ENCODE peak calls at places on chromosomes 5 and 9, in four cellular contexts. S is H1, L is HepG2, E is K562. F is an unnamed sample.

GRCh38 chr5:1075931-1076330 is 35.9 kb downstream of the SLC12A7 start:
- DNase-seq in L (no peak), S (no peak), E (no peak), F (no peak)

GRCh38 chr5:32126691-32127090 is 47.4 kb downstream of the GOLPH3 start:
- DNase-seq in S (no peak), L (no peak), E (no peak), F (no peak)

GRCh38 chr5:138832218-138832617 is 42.9 kb downstream of the LRRTM2 start:
- DNase-seq in S (no peak), E (no peak), L (no peak), F (no peak)

GRCh38 chr5:63233906-63234305 is 655.3 kb downstream of the LRRC70 start:
- DNase-seq in S (no peak), E (no peak), L (no peak), F (no peak)

GRCh38 chr9:108663381-108663876 is 192.4 kb downstream of the ACTL7B start:
- DNase-seq in L (no peak), E (no peak), S (no peak), F (no peak)

GRCh38 chr9:128707446-128707845 is 5.1 kb downstream of the PKN3 start:
- DNase-seq in E (no peak), S (no peak), L (no peak), F (no peak)

GRCh38 chr5:154384480-154385235 is 61.1 kb upstream of the SAP30L start:
- DNase-seq in E (no peak), L (no peak), S (no peak), F (peak; percentile 99)

GRCh38 chr9:87137718-87138117 is 190.4 kb upstream of the GAS1 start:
- DNase-seq in E (no peak), L (no peak), S (no peak), F (no peak)

GRCh38 chr9:2962471-2963172 is 118.7 kb upstream of the PUM3 start:
- DNase-seq in E (no peak), S (no peak), L (no peak), F (no peak)

GRCh38 chr5:122963305-122963704 is 73.2 kb downstream of the PPIC start:
- DNase-seq in E (no peak), S (no peak), L (no peak), F (no peak)

GRCh38 chr9:73118898-73119554 is 32.6 kb upstream of the ANXA1 start:
- DNase-seq in S (no peak), L (no peak), E (no peak), F (no peak)

GRCh38 chr5:89703799-89704198 is 705.8 kb downstream of the CETN3 start:
- DNase-seq in L (no peak), S (peak; percentile 57), E (no peak), F (no peak)

GRCh38 chr5:58381566-58381965 is 78.3 kb downstream of the PLK2 start:
- DNase-seq in E (no peak), S (no peak), L (no peak), F (no peak)

GRCh38 chr5:154095819-154096380 is 57.1 kb downstream of the MFAP3 start:
- DNase-seq in L (no peak), S (no peak), E (no peak), F (no peak)

GRCh38 chr9:109052416-109052815 is 39.1 kb upstream of the CTNNAL1 start:
- DNase-seq in L (no peak), E (no peak), S (no peak), F (no peak)

GRCh38 chr9:129806126-129806525 is 3.1 kb downstream of the TOR1B start:
- DNase-seq in L (no peak), E (no peak), S (no peak), F (no peak)

GRCh38 chr5:12772276-12772675 is 868.0 kb upstream of the CTNND2 start:
- DNase-seq in E (no peak), S (no peak), L (no peak), F (no peak)

GRCh38 chr5:142716963-142717362 is 31.1 kb upstream of the FGF1 start:
- DNase-seq in E (no peak), S (no peak), L (peak; percentile 54), F (no peak)

GRCh38 chr5:175247146-175247545 is 196.8 kb downstream of the DRD1 start:
- DNase-seq in L (no peak), S (no peak), E (no peak), F (no peak)

GRCh38 chr5:132746592-132747063 is 598 bp upstream of the CCNI2 start:
- DNase-seq in S (no peak), E (no peak), L (no peak), F (no peak)

GRCh38 chr5:159324097-159324760 is 6.1 kb downstream of the IL12B start:
- DNase-seq in L (no peak), S (no peak), E (no peak), F (no peak)

DNA sequence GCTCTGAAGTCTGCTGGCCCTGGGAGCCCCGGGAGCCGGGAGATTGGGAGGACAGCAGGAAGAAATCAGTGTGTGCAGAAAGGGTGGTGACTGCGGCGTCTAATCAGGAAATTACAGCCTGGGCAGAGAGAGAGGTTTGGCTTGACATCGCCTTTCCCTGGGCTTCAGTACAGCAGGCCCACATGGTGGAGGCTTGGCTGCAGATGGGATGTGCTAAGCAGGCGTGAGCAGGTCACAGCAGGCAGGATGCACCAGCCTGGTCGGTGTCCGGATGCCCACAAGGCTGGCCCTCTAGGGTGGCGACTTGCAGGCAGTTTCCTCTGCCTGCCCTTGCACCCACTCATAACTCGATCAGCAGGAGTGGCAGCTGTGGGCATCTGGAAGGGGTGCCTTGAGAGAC is 17.1 kb downstream of the PITX1 start:
- DNase-seq in L (no peak), E (no peak), S (no peak), F (no peak)
- TF ChIP-seq EZH2 in L (no peak), E (no peak), S (no peak), F (no peak)

GRCh38 chr5:79831381-79831780 is 141.7 kb downstream of the CMYA5 start:
- DNase-seq in E (no peak), L (no peak), S (no peak), F (no peak)

GRCh38 chr5:79831910-79832309 is 142.3 kb downstream of the CMYA5 start:
- DNase-seq in L (no peak), S (no peak), E (no peak), F (no peak)

GRCh38 chr5:79825802-79826201 is 136.2 kb downstream of the CMYA5 start:
- DNase-seq in L (no peak), E (no peak), S (no peak), F (no peak)

GRCh38 chr5:79827159-79827562 is 137.5 kb downstream of the CMYA5 start:
- DNase-seq in L (no peak), S (no peak), E (no peak), F (no peak)

DNA sequence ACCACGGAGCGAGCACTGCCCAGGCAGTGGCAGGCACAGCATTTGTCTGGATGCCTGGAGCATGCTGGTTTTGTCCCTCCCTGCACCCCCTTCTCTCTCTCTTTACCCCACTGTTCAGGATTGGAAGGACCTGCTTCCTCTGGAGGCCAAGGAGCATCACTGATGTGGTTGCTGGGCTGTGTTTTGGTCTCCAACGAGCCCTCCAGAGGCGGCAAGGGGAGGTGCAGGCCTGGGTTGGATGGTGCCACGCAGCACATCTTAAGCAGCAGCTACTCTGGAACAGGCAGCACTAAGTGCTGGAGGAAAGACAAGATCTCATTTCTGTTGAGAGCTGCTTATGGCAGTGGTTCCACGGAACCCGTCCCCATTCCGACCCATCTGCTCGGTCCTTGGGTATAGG is 139.6 kb downstream of the CMYA5 start:
- DNase-seq in L (no peak), E (no peak), S (peak; percentile 21), F (no peak)
- TF ChIP-seq CHD2 in L (no peak), E (no peak), S (no peak), F (no peak)

GRCh38 chr5:173238312-173239232 is 3.6 kb upstream of the NKX2-5 start:
- DNase-seq in S (no peak), E (no peak), L (no peak), F (no peak)
- TF ChIP-seq EZH2 in S (peak; percentile 94), E (no peak), L (peak; percentile 42), F (no peak)

DNA sequence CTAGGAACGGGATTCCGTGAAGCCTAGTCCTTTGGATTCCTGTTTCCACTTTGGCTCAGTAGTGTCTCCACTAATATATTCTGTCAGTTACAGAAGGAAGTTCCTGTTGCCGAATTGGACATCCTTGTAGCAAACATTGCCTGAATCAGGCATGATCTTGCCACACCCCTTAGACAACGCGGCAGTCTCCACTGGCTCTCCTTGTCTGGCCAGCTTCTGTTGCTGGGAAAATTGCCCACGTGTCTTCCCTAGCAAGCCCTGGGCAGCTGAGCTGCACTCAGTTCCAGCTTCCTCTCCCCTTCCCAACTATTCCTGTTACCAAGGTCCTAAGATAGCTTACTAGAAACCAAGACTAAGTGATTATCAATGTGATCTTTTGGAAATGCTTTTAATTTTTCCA is 316.6 kb upstream of the RIOK2 start:
- DNase-seq in E (no peak), L (no peak), S (no peak), F (no peak)
- TF ChIP-seq CHD2 in E (no peak), L (no peak), S (no peak), F (no peak)

GRCh38 chr5:135535420-135535819 is 344 bp downstream of the NEUROG1 start:
- DNase-seq in S (no peak), L (no peak), E (no peak), F (no peak)
- TF ChIP-seq EZH2 in S (peak; percentile 89), L (peak; percentile 89), E (no peak), F (no peak)

GRCh38 chr5:7742241-7742656 is 108.7 kb downstream of the CFAP90 start:
- DNase-seq in E (no peak), L (no peak), S (no peak), F (no peak)
- TF ChIP-seq CHD2 in E (no peak), L (no peak), S (no peak), F (no peak)

GRCh38 chr9:136192289-136193126 is 12.4 kb downstream of the LHX3 start:
- DNase-seq in E (no peak), L (no peak), S (no peak), F (no peak)
- TF ChIP-seq EZH2 in E (no peak), L (no peak), S (no peak), F (no peak)

F was measured in GM12878.